ENCODE peak calls at places on chromosome 14, in five cellular contexts. D, U, Z, R and X are unnamed samples.

GRCh38 chr14:68779761-68780323 is 13.0 kb downstream of the ZFP36L1 start:
- DNase-seq in U (no peak), D (no peak), R (no peak), Z (peak), X (no peak)

GRCh38 chr14:61894452-61895077 is 132.3 kb downstream of the SNAPC1 start:
- DNase-seq in Z (peak), D (peak), U (peak), R (peak), X (peak)

GRCh38 chr14:105711058-105711620 is 184.8 kb downstream of the TMEM121 start:
- DNase-seq in Z (no peak), R (no peak), D (no peak), U (no peak), X (no peak)

GRCh38 chr14:95134304-95134933 is 22.9 kb downstream of the DICER1 start:
- DNase-seq in R (no peak), Z (no peak), U (no peak), D (no peak), X (no peak)

GRCh38 chr14:102192840-102193502 is 53.3 kb downstream of the WDR20 start:
- DNase-seq in D (no peak), U (no peak), R (no peak), Z (no peak), X (no peak)

GRCh38 chr14:68682166-68683103 is 110.4 kb downstream of the ZFP36L1 start:
- DNase-seq in U (peak), Z (peak), D (no peak), R (peak), X (no peak)

GRCh38 chr14:68361231-68361630 is 431.6 kb downstream of the ZFP36L1 start:
- DNase-seq in Z (peak), D (no peak), U (no peak), R (no peak), X (no peak)

GRCh38 chr14:69979882-69980281 is 100.7 kb downstream of the SMOC1 start:
- DNase-seq in U (no peak), R (no peak), D (no peak), Z (no peak), X (no peak)

GRCh38 chr14:24162083-24162482 is 1.0 kb downstream of the IRF9 start:
- DNase-seq in Z (no peak), U (no peak), D (no peak), R (no peak), X (peak)

GRCh38 chr14:32470161-32470705 is 141.1 kb downstream of the AKAP6 start:
- DNase-seq in R (no peak), D (no peak), Z (no peak), U (no peak), X (no peak)

GRCh38 chr14:104280902-104281767 is 142.7 kb downstream of the KIF26A start:
- DNase-seq in D (no peak), R (peak), Z (no peak), U (no peak), X (peak)

GRCh38 chr14:100558226-100558625 is 29.0 kb downstream of the BEGAIN start:
- DNase-seq in D (no peak), Z (no peak), U (no peak), R (no peak), X (no peak)

GRCh38 chr14:28651148-28651547 is 115.4 kb upstream of the FOXG1 start:
- DNase-seq in Z (peak), U (no peak), R (no peak), D (no peak), X (no peak)

GRCh38 chr14:69152181-69152943 is 557 bp downstream of the DCAF5 start:
- DNase-seq in R (no peak), Z (no peak), U (no peak), D (no peak), X (no peak)